ENCODE peak calls at places on chromosomes 7 and 10, in nine cellular contexts. B is heart right ventricle, S is ascending aorta, H is heart left ventricle, T is aorta, W is MM.1S, A is left ventricle myocardium inferior, J is cardiac muscle cell, L is epithelial cell of esophagus. U is an unnamed sample.

GRCh38 chr7:29410981-29411380 is 152.7 kb upstream of the PRR15 start:
- DNase-seq in B (no peak), S (no peak), H (no peak), T (no peak), W (peak; percentile 87), A (no peak), J (no peak), L (no peak), U (no peak)

GRCh38 chr7:137978464-137979237 is 23.2 kb downstream of the CREB3L2 start:
- DNase-seq in B (peak; percentile 76), S (peak; percentile 94), H (peak; percentile 80), T (peak; percentile 79), W (no peak), A (peak; percentile 52), J (no peak), L (peak; percentile 70), U (no peak)

GRCh38 chr7:155017834-155018233 is 14.9 kb upstream of the PAXIP1 start:
- DNase-seq in B (no peak), S (no peak), H (no peak), T (no peak), W (no peak), A (no peak), J (no peak), L (no peak), U (no peak)

GRCh38 chr7:86485842-86486241 is 157.9 kb upstream of the GRM3 start:
- DNase-seq in B (no peak), S (no peak), H (no peak), T (no peak), W (peak; percentile 27), A (no peak), J (peak; percentile 33), L (no peak), U (no peak)

GRCh38 chr10:110976577-110976976 is 57.2 kb downstream of the SHOC2 start:
- DNase-seq in B (no peak), S (no peak), H (no peak), T (no peak), W (no peak), A (no peak), J (no peak), L (no peak), U (no peak)

GRCh38 chr10:107733328-107733727 is 568.8 kb upstream of the SORCS1 start:
- DNase-seq in B (no peak), S (no peak), H (no peak), T (no peak), W (no peak), A (no peak), J (no peak), L (peak; percentile 16), U (no peak)

GRCh38 chr7:22983257-22983855 is 30.6 kb downstream of the HYCC1 start:
- DNase-seq in B (no peak), S (no peak), H (no peak), T (no peak), W (no peak), A (no peak), J (no peak), L (no peak), U (no peak)

GRCh38 chr7:39847227-39847626 is 102.8 kb upstream of the CDK13 start:
- DNase-seq in B (no peak), S (no peak), H (no peak), T (no peak), W (no peak), A (no peak), J (no peak), L (peak; percentile 25), U (no peak)

GRCh38 chr10:114624941-114625780 is 32.9 kb downstream of the ABLIM1 start:
- DNase-seq in B (no peak), S (no peak), H (no peak), T (no peak), W (no peak), A (no peak), J (no peak), L (peak; percentile 89), U (no peak)

GRCh38 chr7:114842551-114843065 is 79.3 kb upstream of the MDFIC start:
- DNase-seq in B (no peak), S (no peak), H (no peak), T (no peak), W (no peak), A (no peak), J (no peak), L (no peak), U (peak; percentile 11)

GRCh38 chr10:113384181-113384580 is 168.7 kb upstream of the HABP2 start:
- DNase-seq in B (no peak), S (no peak), H (no peak), T (no peak), W (no peak), A (no peak), J (no peak), L (no peak), U (no peak)

GRCh38 chr10:113386005-113386404 is 166.8 kb upstream of the HABP2 start:
- DNase-seq in B (no peak), S (peak; percentile 72), H (peak; percentile 32), T (peak; percentile 61), W (no peak), A (no peak), J (no peak), L (peak; percentile 72), U (no peak)

GRCh38 chr10:113385021-113385975 is 167.6 kb upstream of the HABP2 start:
- DNase-seq in B (peak; percentile 87), S (peak; percentile 92), H (peak; percentile 87), T (peak; percentile 91), W (peak; percentile 77), A (peak; percentile 84), J (peak; percentile 91), L (peak; percentile 82), U (peak; percentile 66)

GRCh38 chr10:113382691-113383090 is 170.2 kb upstream of the HABP2 start:
- DNase-seq in B (no peak), S (no peak), H (no peak), T (no peak), W (no peak), A (no peak), J (no peak), L (no peak), U (no peak)

DNA sequence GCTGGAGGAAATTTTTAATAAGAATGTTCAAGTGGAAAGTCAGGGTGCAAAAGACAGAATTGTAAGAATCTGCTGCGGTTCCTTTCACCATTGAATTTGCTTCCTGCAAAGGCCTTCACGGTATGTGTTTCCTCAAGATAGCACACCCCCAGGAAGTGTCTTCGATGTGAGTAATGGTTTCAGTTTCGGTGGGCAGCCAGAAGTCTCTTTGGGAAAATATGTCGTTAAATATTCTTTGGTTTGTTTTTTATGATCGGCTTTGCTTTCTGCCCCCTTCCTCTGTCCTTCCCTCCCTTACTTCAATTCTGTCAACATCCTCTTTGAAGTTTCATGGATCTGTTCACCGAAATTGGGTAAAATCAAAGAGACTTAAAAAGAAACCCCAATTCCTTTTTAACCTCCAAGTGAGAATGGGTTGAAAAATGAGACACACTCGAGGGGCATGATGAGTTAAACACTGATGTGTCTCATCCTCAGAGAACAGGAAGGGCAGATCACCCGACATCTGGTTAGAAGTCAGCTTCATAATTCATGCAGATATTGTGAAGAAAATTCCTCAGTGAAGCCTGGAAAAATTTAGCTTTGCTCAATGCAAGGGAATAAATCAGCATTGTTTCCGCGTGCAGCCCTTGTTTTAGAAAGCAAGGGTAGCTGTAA is 170.8 kb upstream of the HABP2 start:
- DNase-seq in B (peak; percentile 15), S (no peak), H (no peak), T (no peak), W (peak; percentile 84), A (no peak), J (no peak), L (no peak), U (no peak)
- H3K4me3 ChIP-seq in B (peak overlapping the region; percentile 28), S (peak overlapping the region; percentile 32), H (peak overlapping the region; percentile 39), T (no peak overlapping the region), W (peak overlapping the region; percentile 39), A (peak overlapping the region; percentile 56), J (no peak overlapping the region), L (no peak overlapping the region), U (no peak overlapping the region)

GRCh38 chr7:36245900-36246299 is 92.8 kb downstream of the EEPD1 start:
- DNase-seq in B (no peak), S (no peak), H (peak; percentile 34), T (no peak), W (no peak), A (no peak), J (no peak), L (no peak), U (no peak)

GRCh38 chr7:36244429-36244828 is 91.4 kb downstream of the EEPD1 start:
- DNase-seq in B (no peak), S (no peak), H (no peak), T (no peak), W (no peak), A (no peak), J (no peak), L (no peak), U (no peak)

GRCh38 chr7:36253699-36254098 is 100.6 kb downstream of the EEPD1 start:
- DNase-seq in B (no peak), S (no peak), H (no peak), T (no peak), W (no peak), A (no peak), J (no peak), L (no peak), U (no peak)

GRCh38 chr7:36249091-36249490 is 96.0 kb downstream of the EEPD1 start:
- DNase-seq in B (no peak), S (no peak), H (no peak), T (no peak), W (no peak), A (no peak), J (no peak), L (no peak), U (no peak)
- H3K4me3 ChIP-seq in B (no peak overlapping the region), S (no peak overlapping the region), H (no peak overlapping the region), T (no peak overlapping the region), W (no peak overlapping the region), A (no peak overlapping the region), J (no peak overlapping the region), L (no peak overlapping the region), U (no peak overlapping the region)

DNA sequence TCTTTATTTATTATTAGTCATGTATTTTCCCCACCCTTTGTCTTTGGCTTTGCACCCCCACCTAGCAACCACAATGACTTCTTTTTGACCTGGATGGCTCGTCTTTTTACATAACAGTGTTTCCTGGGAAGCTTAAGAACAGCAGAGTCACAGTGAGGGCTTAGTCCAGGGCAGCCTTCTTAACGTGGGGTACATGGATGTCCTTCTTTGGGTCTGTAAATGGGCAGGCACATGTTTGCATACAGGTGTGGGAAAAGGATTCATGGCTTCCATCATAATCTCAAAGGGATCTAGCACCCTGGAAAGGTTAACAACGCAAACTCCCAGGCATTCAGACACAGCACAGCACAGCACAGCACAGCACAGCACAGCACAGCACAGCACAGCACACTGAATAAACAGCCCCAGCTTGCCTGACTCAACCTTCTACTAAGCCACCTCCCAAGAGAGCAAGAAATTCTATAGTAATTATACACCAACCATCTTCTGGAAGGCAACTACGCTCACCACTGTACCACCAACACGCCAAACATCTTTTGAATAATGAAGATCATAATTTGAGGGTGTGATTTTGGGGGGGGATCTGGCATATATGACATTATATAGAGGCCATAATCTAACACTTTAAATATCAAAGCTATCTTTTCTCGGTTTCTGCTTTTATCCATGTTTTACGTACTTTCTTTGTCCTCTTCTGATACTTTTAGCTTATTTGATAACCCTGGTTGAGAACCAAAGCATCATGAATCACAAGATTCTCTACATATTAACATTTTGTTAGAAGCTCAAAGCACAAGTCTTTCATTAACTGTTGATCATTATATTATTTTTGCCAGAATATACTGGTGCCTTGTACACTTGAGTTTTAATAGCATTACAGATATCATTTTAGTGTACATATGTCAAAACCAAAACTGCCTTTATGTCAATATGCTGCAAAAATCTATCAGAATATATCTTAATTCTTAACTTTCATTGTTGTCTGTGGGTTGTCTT is 177.2 kb upstream of the KLF14 start:
- DNase-seq in B (no peak), S (peak; percentile 41), H (no peak), T (no peak), W (no peak), A (no peak), J (no peak), L (peak; percentile 76), U (peak; percentile 39)
- H3K4me3 ChIP-seq in B (no peak overlapping the region), S (peak overlapping the region; percentile 67), H (peak overlapping the region; percentile 59), T (peak overlapping the region; percentile 26), W (no peak overlapping the region), A (peak overlapping the region; percentile 65), J (no peak overlapping the region), L (peak overlapping the region; percentile 57), U (no peak overlapping the region)

GRCh38 chr10:130052193-130052592 is 58.4 kb downstream of the C10orf143 start:
- DNase-seq in B (no peak), S (no peak), H (no peak), T (no peak), W (no peak), A (no peak), J (no peak), L (no peak), U (no peak)
- H3K4me3 ChIP-seq in B (no peak overlapping the region), S (no peak overlapping the region), H (no peak overlapping the region), T (no peak overlapping the region), W (no peak overlapping the region), A (no peak overlapping the region), J (no peak overlapping the region), L (no peak overlapping the region), U (no peak overlapping the region)

U was measured in H7.